ENCODE peak calls at places on chromosomes 11 and 22, in seven cellular contexts. S is testis, V is AG09309, L is neural crest cell, D is foreskin keratinocyte, T is GM04504, Q is astrocyte of the cerebellum. Y is an unnamed sample.

GRCh38 chr11:78832226-78832947 is 257.7 kb upstream of the NARS2 start:
- DNase-seq in S (no peak), V (no peak), L (no peak), D (no peak), T (no peak), Q (no peak), Y (no peak)

GRCh38 chr11:93537767-93538261 is 5.4 kb downstream of the SMCO4 start:
- DNase-seq in S (no peak), V (no peak), L (no peak), D (no peak), T (no peak), Q (no peak), Y (no peak)

GRCh38 chr22:25797891-25798290 is 55.9 kb downstream of the MYO18B start:
- DNase-seq in S (no peak), V (no peak), L (no peak), D (no peak), T (no peak), Q (no peak), Y (no peak)

GRCh38 chr22:31083923-31084810 is 3.0 kb downstream of the SMTN start:
- DNase-seq in S (no peak), V (no peak), L (no peak), D (no peak), T (no peak), Q (no peak), Y (no peak)

GRCh38 chr11:31956310-31956709 is 134.6 kb upstream of the RCN1 start:
- DNase-seq in S (no peak), V (no peak), L (no peak), D (no peak), T (no peak), Q (no peak), Y (no peak)

GRCh38 chr22:37627545-37627944 is 11.9 kb upstream of the SH3BP1 start:
- DNase-seq in S (no peak), V (no peak), L (no peak), D (no peak), T (no peak), Q (no peak), Y (no peak)

GRCh38 chr11:126669416-126669815 is 313.9 kb downstream of the ST3GAL4 start:
- DNase-seq in S (no peak), V (peak; percentile 44), L (no peak), D (no peak), T (peak; percentile 31), Q (no peak), Y (no peak)

GRCh38 chr11:12606597-12606996 is 67.6 kb upstream of the TEAD1 start:
- DNase-seq in S (no peak), V (peak; percentile 68), L (no peak), D (peak; percentile 18), T (peak; percentile 83), Q (no peak), Y (no peak)

GRCh38 chr11:117941163-117941707 is 12.0 kb upstream of the TMPRSS13 start:
- DNase-seq in S (no peak), V (no peak), L (no peak), D (peak; percentile 55), T (no peak), Q (no peak), Y (no peak)

GRCh38 chr22:23397008-23397617 is 183.0 kb downstream of the IGLL1 start:
- DNase-seq in S (no peak), V (no peak), L (no peak), D (no peak), T (no peak), Q (no peak), Y (no peak)

GRCh38 chr11:57649826-57650738 is at the start of gene YPEL4:
- DNase-seq in S (peak; percentile 46), V (no peak), L (no peak), D (no peak), T (peak; percentile 60), Q (peak; percentile 46), Y (peak; percentile 52)

GRCh38 chr11:12118940-12119339 is 8.6 kb downstream of the MICAL2 start:
- DNase-seq in S (no peak), V (no peak), L (no peak), D (no peak), T (no peak), Q (no peak), Y (no peak)

GRCh38 chr11:84922212-84922805 is 704.8 kb downstream of the DLG2 start:
- DNase-seq in S (no peak), V (no peak), L (no peak), D (no peak), T (no peak), Q (no peak), Y (no peak)

GRCh38 chr11:61752117-61752924 is at the start of gene MYRF:
- DNase-seq in S (peak; percentile 61), V (no peak), L (peak; percentile 71), D (no peak), T (no peak), Q (no peak), Y (no peak)

GRCh38 chr11:76803811-76804600 is 20.9 kb downstream of the TSKU start:
- DNase-seq in S (no peak), V (no peak), L (no peak), D (no peak), T (no peak), Q (no peak), Y (no peak)

GRCh38 chr11:113001709-113002108 is 40.5 kb downstream of the NCAM1 start:
- DNase-seq in S (no peak), V (no peak), L (no peak), D (no peak), T (no peak), Q (no peak), Y (no peak)

GRCh38 chr11:62648967-62649364 is 2.6 kb upstream of the GANAB start:
- DNase-seq in S (no peak), V (no peak), L (no peak), D (no peak), T (no peak), Q (no peak), Y (no peak)

GRCh38 chr22:35421121-35421520 is 21.2 kb downstream of the MCM5 start:
- DNase-seq in S (no peak), V (no peak), L (no peak), D (no peak), T (no peak), Q (no peak), Y (no peak)

GRCh38 chr11:77212314-77213007 is 84.4 kb downstream of the MYO7A start:
- DNase-seq in S (no peak), V (no peak), L (no peak), D (no peak), T (no peak), Q (no peak), Y (no peak)

GRCh38 chr11:64971421-64972233 is at the start of gene MAJIN:
- DNase-seq in S (peak; percentile 84), V (no peak), L (no peak), D (peak; percentile 32), T (no peak), Q (peak; percentile 6), Y (no peak)

GRCh38 chr22:49935561-49935960 is 17.1 kb downstream of the CRELD2 start:
- DNase-seq in S (no peak), V (no peak), L (no peak), D (no peak), T (no peak), Q (no peak), Y (no peak)

GRCh38 chr11:92870241-92870826 is 99.1 kb upstream of the MTNR1B start:
- DNase-seq in S (no peak), V (peak; percentile 18), L (no peak), D (no peak), T (no peak), Q (no peak), Y (no peak)

GRCh38 chr11:20112291-20113146 is 47.8 kb downstream of the DBX1 start:
- DNase-seq in S (peak; percentile 54), V (peak; percentile 84), L (no peak), D (peak; percentile 97), T (peak; percentile 87), Q (peak; percentile 86), Y (no peak)

GRCh38 chr22:49639956-49640355 is 187.7 kb downstream of the BRD1 start:
- DNase-seq in S (no peak), V (no peak), L (no peak), D (no peak), T (no peak), Q (no peak), Y (no peak)

GRCh38 chr11:7851391-7851790 is 54.6 kb upstream of the OR5P2 start:
- DNase-seq in S (no peak), V (no peak), L (no peak), D (no peak), T (no peak), Q (no peak), Y (no peak)

GRCh38 chr11:95297680-95298452 is 66.9 kb upstream of the SESN3 start:
- DNase-seq in S (no peak), V (no peak), L (no peak), D (no peak), T (no peak), Q (no peak), Y (no peak)

GRCh38 chr11:80846442-80846841 is 1405.6 kb upstream of the TENM4 start:
- DNase-seq in S (no peak), V (no peak), L (no peak), D (no peak), T (no peak), Q (no peak), Y (no peak)

GRCh38 chr11:8658210-8658968 is 24.1 kb downstream of the TRIM66 start:
- DNase-seq in S (no peak), V (no peak), L (no peak), D (no peak), T (no peak), Q (no peak), Y (no peak)

GRCh38 chr11:1326435-1327063 is 17.1 kb upstream of the TOLLIP start:
- DNase-seq in S (no peak), V (no peak), L (no peak), D (no peak), T (no peak), Q (no peak), Y (no peak)

GRCh38 chr22:32048069-32048468 is 5.0 kb downstream of the SLC5A1 start:
- DNase-seq in S (no peak), V (no peak), L (no peak), D (no peak), T (no peak), Q (no peak), Y (no peak)

GRCh38 chr22:43999378-43999777 is 24.7 kb upstream of the PARVB start:
- DNase-seq in S (no peak), V (no peak), L (no peak), D (no peak), T (no peak), Q (no peak), Y (no peak)

GRCh38 chr11:117076941-117077659 is 21.1 kb downstream of the SIK3 start:
- DNase-seq in S (no peak), V (no peak), L (no peak), D (no peak), T (no peak), Q (peak; percentile 47), Y (no peak)

GRCh38 chr11:112277029-112277428 is 16.4 kb upstream of the PLET1 start:
- DNase-seq in S (no peak), V (no peak), L (no peak), D (no peak), T (no peak), Q (no peak), Y (no peak)

GRCh38 chr22:44586337-44586990 is 88.4 kb upstream of the RTL6 start:
- DNase-seq in S (no peak), V (no peak), L (no peak), D (no peak), T (no peak), Q (no peak), Y (no peak)

GRCh38 chr11:13344818-13345217 is 67.2 kb downstream of the BMAL1 start:
- DNase-seq in S (no peak), V (no peak), L (no peak), D (no peak), T (no peak), Q (no peak), Y (no peak)

GRCh38 chr11:94145916-94146315 is 17.3 kb downstream of the PANX1 start:
- DNase-seq in S (no peak), V (no peak), L (no peak), D (no peak), T (no peak), Q (no peak), Y (no peak)

Y was measured in SK-N-DZ.